ENCODE peak calls at places on chromosome 2, in four cellular contexts. X is brain microvascular endothelial cell, F is HS-27A, Q is A172. S is an unnamed sample.

GRCh38 chr2:172050506-172051125 is 34.7 kb upstream of the DLX1 start:
- DNase-seq in Q (no peak), X (no peak), F (no peak), S (no peak)

GRCh38 chr2:240955306-240956101 is 42.9 kb upstream of the SNED1 start:
- DNase-seq in X (no peak), F (no peak), Q (no peak), S (no peak)

GRCh38 chr2:190849774-190850173 is 30.8 kb upstream of the GLS start:
- DNase-seq in Q (peak), X (peak), F (no peak), S (no peak)

GRCh38 chr2:30368258-30368657 is 78.8 kb upstream of the LCLAT1 start:
- DNase-seq in X (no peak), Q (peak), F (no peak), S (no peak)

GRCh38 chr2:224909885-224910517 is 132.3 kb downstream of the DOCK10 start:
- DNase-seq in Q (peak), F (no peak), X (peak), S (no peak)

GRCh38 chr2:1900736-1901135 is 156.4 kb upstream of the PXDN start:
- DNase-seq in X (no peak), Q (no peak), F (no peak), S (peak)

GRCh38 chr2:127942002-127942401 is 56.2 kb upstream of the AMMECR1L start:
- DNase-seq in X (no peak), F (no peak), Q (no peak), S (no peak)

GRCh38 chr2:232979871-232980461 is 33.1 kb downstream of the NGEF start:
- DNase-seq in X (peak), Q (peak), F (peak), S (no peak)